ENCODE peak calls at places on chromosomes 11 and 22, in four cellular contexts. T is effector memory CD4-positive, alpha-beta T cell; K is testis; L is CD8-positive, alpha-beta T cell. I is an unnamed sample.
A peak's percentile ranks its signal among the peaks of the same experiment; 100 is the strongest.

GRCh38 chr22:18000441-18001039 is 23.8 kb downstream of the MICAL3 start:
- DNase-seq in T (peak; percentile 37), K (peak; percentile 36), L (peak; percentile 35), I (no peak)

GRCh38 chr11:41533761-41534160 is 74.3 kb upstream of the LRRC4C start:
- DNase-seq in T (no peak), K (no peak), L (no peak), I (no peak)

GRCh38 chr22:49095366-49095765 is 732.3 kb downstream of the BRD1 start:
- DNase-seq in T (no peak), K (no peak), L (no peak), I (no peak)

GRCh38 chr22:23240639-23241389 is 60.5 kb downstream of the BCR start:
- DNase-seq in T (no peak), K (no peak), L (no peak), I (no peak)

GRCh38 chr11:134033696-134034491 is 35.0 kb upstream of the JAM3 start:
- DNase-seq in T (no peak), K (peak; percentile 93), L (peak; percentile 77), I (no peak)

GRCh38 chr11:45324459-45324858 is 38.3 kb upstream of the SYT13 start:
- DNase-seq in T (no peak), K (no peak), L (no peak), I (no peak)

GRCh38 chr22:29799217-29799680 is 32.1 kb downstream of the UQCR10 start:
- DNase-seq in T (no peak), K (peak; percentile 78), L (no peak), I (peak; percentile 17)

GRCh38 chr11:17601206-17602075 is 54.4 kb downstream of the OTOG start:
- DNase-seq in T (no peak), K (peak; percentile 5), L (no peak), I (no peak)

GRCh38 chr22:20437253-20438065 is at the start of gene SCARF2:
- DNase-seq in T (no peak), K (no peak), L (no peak), I (no peak)

GRCh38 chr22:18976197-18976751 is 40.2 kb upstream of the PRODH start:
- DNase-seq in T (no peak), K (no peak), L (no peak), I (no peak)

GRCh38 chr11:128342511-128343133 is 244.7 kb downstream of the ETS1 start:
- DNase-seq in T (peak; percentile 51), K (no peak), L (peak; percentile 74), I (no peak)

GRCh38 chr11:45285289-45285828 is 782 bp downstream of the SYT13 start:
- DNase-seq in T (no peak), K (no peak), L (no peak), I (no peak)

GRCh38 chr11:100730266-100730665 is 43.2 kb downstream of the ARHGAP42 start:
- DNase-seq in T (no peak), K (no peak), L (no peak), I (no peak)

GRCh38 chr22:37892566-37893338 is 13.3 kb upstream of the MICALL1 start:
- DNase-seq in T (no peak), K (peak; percentile 63), L (no peak), I (no peak)

GRCh38 chr11:61264795-61265194 is 23.8 kb downstream of the PGA5 start:
- DNase-seq in T (no peak), K (no peak), L (no peak), I (no peak)

GRCh38 chr11:72643547-72643946 is 30.7 kb downstream of the PDE2A start:
- DNase-seq in T (no peak), K (no peak), L (no peak), I (no peak)

GRCh38 chr11:76773921-76774361 is 9.2 kb upstream of the TSKU start:
- DNase-seq in T (no peak), K (no peak), L (no peak), I (no peak)

GRCh38 chr22:37320726-37321286 is 38.5 kb downstream of the CYTH4 start:
- DNase-seq in T (no peak), K (no peak), L (no peak), I (no peak)

GRCh38 chr11:94400839-94401772 is at the start of gene GPR83:
- DNase-seq in T (no peak), K (peak; percentile 18), L (no peak), I (no peak)

GRCh38 chr11:65468874-65469333 is 29.9 kb upstream of the MALAT1 start:
- DNase-seq in T (peak; percentile 32), K (peak; percentile 67), L (peak; percentile 54), I (no peak)

GRCh38 chr22:44541671-44542319 is 43.8 kb upstream of the RTL6 start:
- DNase-seq in T (no peak), K (no peak), L (no peak), I (no peak)

GRCh38 chr11:22702022-22702421 is 35.6 kb downstream of the GAS2 start:
- DNase-seq in T (no peak), K (no peak), L (no peak), I (no peak)

GRCh38 chr11:83019888-83020579 is 51.7 kb downstream of the RAB30 start:
- DNase-seq in T (no peak), K (peak; percentile 45), L (no peak), I (no peak)

GRCh38 chr22:19385221-19385906 is 46.2 kb downstream of the HIRA start:
- DNase-seq in T (no peak), K (no peak), L (no peak), I (no peak)

GRCh38 chr11:3855808-3856491 is 486 bp downstream of the STIM1 start:
- DNase-seq in T (peak; percentile 30), K (peak; percentile 46), L (peak; percentile 54), I (no peak)

GRCh38 chr11:67694875-67695555 is 20.6 kb upstream of the ALDH3B2 start:
- DNase-seq in T (no peak), K (no peak), L (no peak), I (no peak)

GRCh38 chr11:44629732-44630345 is 64.4 kb downstream of the CD82 start:
- DNase-seq in T (no peak), K (no peak), L (no peak), I (no peak)

GRCh38 chr11:3218483-3219280 is at the start of gene MRGPRG:
- DNase-seq in T (no peak), K (peak; percentile 7), L (no peak), I (no peak)

GRCh38 chr11:96045622-96046456 is 121.9 kb upstream of the MTMR2 start:
- DNase-seq in T (no peak), K (peak; percentile 46), L (no peak), I (no peak)

GRCh38 chr22:22926359-22927195 is 39.0 kb downstream of the IGLL5 start:
- DNase-seq in T (no peak), K (no peak), L (no peak), I (no peak)

GRCh38 chr22:48693377-48694135 is 1134.1 kb downstream of the BRD1 start:
- DNase-seq in T (no peak), K (no peak), L (no peak), I (no peak)

GRCh38 chr11:44779736-44780520 is 53.2 kb downstream of the TSPAN18 start:
- DNase-seq in T (no peak), K (no peak), L (no peak), I (no peak)

GRCh38 chr11:130212431-130212961 is 52.9 kb downstream of the ST14 start:
- DNase-seq in T (no peak), K (peak; percentile 9), L (no peak), I (no peak)

DNA sequence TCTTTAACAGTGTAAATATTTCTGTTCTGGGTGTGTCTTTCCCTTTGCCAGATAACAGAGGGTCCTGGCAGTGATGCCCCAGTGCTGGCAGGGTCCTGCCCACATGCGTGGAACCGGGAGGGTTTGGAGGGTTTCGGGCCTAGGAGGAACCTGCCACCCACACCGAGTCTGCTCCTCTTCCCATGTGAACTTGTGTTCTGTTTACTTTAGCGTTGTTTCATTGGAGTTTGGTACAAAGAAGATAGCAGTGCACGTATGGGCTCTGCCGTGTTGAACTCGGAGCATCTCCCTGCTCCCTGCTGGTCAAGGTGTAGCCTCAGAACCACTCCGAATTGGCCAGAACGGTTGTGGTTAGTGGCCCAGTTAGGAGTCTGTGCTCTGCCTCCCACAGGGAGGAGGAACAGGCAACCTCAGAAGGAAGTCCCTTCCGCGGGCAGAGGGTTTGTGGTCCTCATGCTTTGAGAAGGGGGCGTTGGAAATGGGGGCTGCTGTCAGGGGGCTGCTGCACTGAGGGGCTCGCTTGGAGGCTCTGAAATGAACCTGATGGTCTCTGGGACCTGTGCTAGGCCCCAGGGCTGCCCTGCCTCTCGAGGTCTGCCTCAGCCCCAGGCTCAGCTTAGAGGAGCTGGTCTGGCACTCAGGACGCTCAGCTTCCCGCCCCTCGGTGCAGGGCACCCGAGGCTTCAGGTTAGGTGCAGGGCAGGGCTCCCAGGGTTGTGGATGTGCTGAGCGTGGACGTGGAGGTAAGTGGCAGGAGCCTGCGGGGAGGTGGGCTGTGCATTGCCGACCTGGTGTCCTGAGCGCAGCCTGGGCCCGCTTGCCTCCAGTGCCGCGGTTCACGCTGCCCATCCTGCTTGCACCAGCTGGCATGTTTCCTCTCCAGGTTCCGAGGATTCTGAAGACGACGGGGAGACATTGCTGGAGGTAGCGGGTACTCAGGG is 10.4 kb downstream of the PHRF1 start:
- DNase-seq in T (no peak), K (no peak), L (no peak), I (no peak)
- H3K36me3 ChIP-seq in T (peaks cover 63% of the 10 kb centered on the region), K (no peaks in the 10 kb centered on the region), L (peaks cover 39% of the 10 kb centered on the region), I (peaks cover 14% of the 10 kb centered on the region)

GRCh38 chr11:111107501-111107900 is 138.0 kb upstream of the POU2AF2 start:
- DNase-seq in T (no peak), K (no peak), L (no peak), I (no peak)
- H3K27ac ChIP-seq in T (no peak overlapping the region), K (no peak overlapping the region), L (no peak overlapping the region), I (no peak overlapping the region)

GRCh38 chr22:33274941-33275443 is 216.8 kb upstream of the SYN3 start:
- DNase-seq in T (no peak), K (no peak), L (no peak), I (no peak)
- H3K4me1 ChIP-seq in T (no peaks in the 10 kb centered on the region), K (no peaks in the 10 kb centered on the region), L (no peaks in the 10 kb centered on the region), I (no peaks in the 10 kb centered on the region)

GRCh38 chr11:123187221-123187620 is 7.8 kb downstream of the CLMP start:
- DNase-seq in T (no peak), K (no peak), L (no peak), I (no peak)
- H3K36me3 ChIP-seq in T (no peaks in the 10 kb centered on the region), K (no peaks in the 10 kb centered on the region), L (no peaks in the 10 kb centered on the region), I (no peaks in the 10 kb centered on the region)

GRCh38 chr11:117868088-117868487 is 8.4 kb downstream of the FXYD6 start:
- DNase-seq in T (no peak), K (peak; percentile 81), L (no peak), I (no peak)
- H3K27ac ChIP-seq in T (no peak overlapping the region), K (peak overlapping the region; percentile 68), L (no peak overlapping the region), I (no peak overlapping the region)

I was measured in esophagus squamous epithelium.